ENCODE peak calls at places on chromosome 20, in seven cellular contexts. P is tibial nerve, A is prostate gland, F is RWPE2, L is GM23338, C is psoas muscle, I is PC-3. H is an unnamed sample.

GRCh38 chr20:37902504-37903313 is at the start of gene VSTM2L:
- DNase-seq in P (no peak), A (no peak), F (peak), L (peak), C (no peak), I (peak), H (no peak)

GRCh38 chr20:20393207-20393606 is 25.3 kb downstream of the INSM1 start:
- DNase-seq in P (no peak), A (no peak), F (no peak), L (no peak), C (no peak), I (no peak), H (no peak)

GRCh38 chr20:44215125-44215524 is 4.6 kb upstream of the OSER1 start:
- DNase-seq in P (peak), A (peak), F (no peak), L (peak), C (peak), I (peak), H (peak)

GRCh38 chr20:63394069-63394468 is 32.9 kb upstream of the CHRNA4 start:
- DNase-seq in P (no peak), A (no peak), F (no peak), L (peak), C (no peak), I (peak), H (no peak)

GRCh38 chr20:22925613-22925983 is 109.5 kb upstream of the SSTR4 start:
- DNase-seq in P (no peak), A (no peak), F (no peak), L (no peak), C (no peak), I (peak), H (no peak)

GRCh38 chr20:9112541-9113515 is 43.9 kb downstream of the PLCB4 start:
- DNase-seq in P (peak), A (peak), F (no peak), L (no peak), C (no peak), I (no peak), H (no peak)

GRCh38 chr20:11080776-11081406 is 407.1 kb upstream of the JAG1 start:
- DNase-seq in P (no peak), A (no peak), F (no peak), L (no peak), C (no peak), I (peak), H (no peak)

GRCh38 chr20:8356850-8357249 is 224.8 kb downstream of the PLCB1 start:
- DNase-seq in P (no peak), A (no peak), F (no peak), L (no peak), C (no peak), I (no peak), H (no peak)

GRCh38 chr20:42961771-42962170 is 227.9 kb downstream of the PTPRT start:
- DNase-seq in P (no peak), A (no peak), F (no peak), L (no peak), C (no peak), I (no peak), H (no peak)

GRCh38 chr20:49230575-49231211 is 11.5 kb downstream of the DDX27 start:
- DNase-seq in P (no peak), A (no peak), F (no peak), L (no peak), C (no peak), I (no peak), H (no peak)

GRCh38 chr20:57501461-57502330 is 23.2 kb downstream of the CTCFL start:
- DNase-seq in P (no peak), A (no peak), F (no peak), L (no peak), C (no peak), I (no peak), H (no peak)

GRCh38 chr20:44928595-44928994 is 18.7 kb downstream of the PABPC1L start:
- DNase-seq in P (no peak), A (no peak), F (peak), L (no peak), C (no peak), I (no peak), H (no peak)

GRCh38 chr20:12090920-12091319 is 173.2 kb downstream of the BTBD3 start:
- DNase-seq in P (no peak), A (no peak), F (no peak), L (no peak), C (no peak), I (peak), H (no peak)

GRCh38 chr20:12093062-12093796 is 175.5 kb downstream of the BTBD3 start:
- DNase-seq in P (no peak), A (no peak), F (no peak), L (no peak), C (no peak), I (peak), H (no peak)

GRCh38 chr20:12098411-12098810 is 180.7 kb downstream of the BTBD3 start:
- DNase-seq in P (no peak), A (no peak), F (no peak), L (no peak), C (no peak), I (no peak), H (no peak)

DNA sequence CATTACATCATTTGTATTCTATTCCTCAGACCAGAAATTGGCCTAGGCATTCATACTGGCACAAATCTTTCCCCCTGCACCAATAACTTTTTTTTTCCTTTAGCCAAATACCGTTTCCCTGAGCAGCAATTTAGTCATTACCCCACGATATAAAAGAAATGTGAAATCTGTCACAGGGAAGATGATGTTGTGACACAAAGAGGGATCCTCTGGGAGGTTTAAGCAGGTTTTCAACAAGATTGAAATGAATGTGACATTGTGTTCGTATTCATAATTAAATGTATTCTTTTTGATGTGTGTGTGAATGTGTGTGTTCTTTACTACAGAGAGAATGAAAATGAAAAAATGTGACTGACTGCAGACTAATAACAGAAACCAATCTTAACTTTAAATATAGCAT is 177.5 kb downstream of the BTBD3 start:
- DNase-seq in P (no peak), A (no peak), F (no peak), L (no peak), C (no peak), I (no peak), H (no peak)
- H3K27ac ChIP-seq in P (no peak), A (no peak), F (no peak), L (no peak), C (no peak), I (no peak), H (no peak)

GRCh38 chr20:55417797-55418196 is 587.5 kb downstream of the CBLN4 start:
- DNase-seq in P (no peak), A (no peak), F (no peak), L (no peak), C (no peak), I (no peak), H (no peak)

GRCh38 chr20:55415567-55416142 is 589.7 kb downstream of the CBLN4 start:
- DNase-seq in P (no peak), A (no peak), F (no peak), L (peak), C (no peak), I (peak), H (no peak)
- TF ChIP-seq CTCF in P (peak), A (peak), F (peak), L (no peak), C (no peak), I (peak), H (no peak)

DNA sequence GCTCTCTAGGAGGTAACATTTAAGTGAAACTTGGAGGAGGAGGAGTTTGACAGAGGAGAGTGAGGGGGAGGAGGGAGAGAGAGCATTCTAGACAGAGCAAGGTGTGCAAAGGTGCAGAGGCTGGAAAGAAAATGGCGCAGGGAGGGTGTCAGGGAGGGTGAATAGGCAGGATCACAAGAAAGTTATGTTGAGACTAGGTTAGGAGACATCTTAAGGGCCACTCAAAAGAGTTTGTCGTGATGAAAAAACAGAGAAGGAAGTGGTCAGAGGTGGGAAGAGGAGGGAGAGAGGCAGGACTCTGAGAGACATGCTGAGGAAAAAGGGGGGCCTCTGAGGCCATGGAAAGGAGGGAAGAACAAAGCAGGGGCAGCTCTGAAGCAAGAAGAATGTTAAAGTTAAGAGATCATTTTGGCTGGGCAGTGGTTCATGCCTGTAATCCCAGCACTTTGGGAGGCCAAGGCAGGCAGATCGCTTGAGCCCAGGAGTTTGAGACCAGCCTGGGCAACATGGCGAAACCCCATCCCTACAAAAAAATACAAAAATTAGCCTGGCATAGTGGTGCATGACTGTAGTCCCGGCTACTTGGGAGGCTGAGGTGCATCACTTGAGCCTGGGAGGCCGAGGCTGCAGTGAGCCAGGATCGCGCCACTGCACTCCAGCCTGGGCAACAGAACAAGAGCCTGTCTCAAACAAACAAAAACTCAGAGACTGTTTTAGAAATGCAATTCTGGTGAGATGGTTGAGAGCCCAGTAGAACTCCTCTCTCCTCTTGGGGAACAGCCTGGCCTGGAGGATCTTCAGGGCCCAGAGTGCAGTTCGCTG is 23.2 kb upstream of the FAM83C start:
- DNase-seq in P (no peak), A (no peak), F (no peak), L (no peak), C (no peak), I (no peak), H (no peak)
- H3K27ac ChIP-seq in P (no peak), A (no peak), F (peak), L (peak), C (peak), I (peak), H (no peak)

GRCh38 chr20:52060794-52061714 is 130.5 kb downstream of the ZFP64 start:
- DNase-seq in P (no peak), A (no peak), F (no peak), L (peak), C (no peak), I (peak), H (no peak)
- TF ChIP-seq CTCF in P (no peak), A (no peak), F (peak), L (peak), C (peak), I (peak), H (no peak)

GRCh38 chr20:46993465-46994095 is 98.9 kb downstream of the EYA2 start:
- DNase-seq in P (no peak), A (no peak), F (no peak), L (no peak), C (no peak), I (no peak), H (no peak)
- H3K27ac ChIP-seq in P (no peak), A (no peak), F (no peak), L (no peak), C (no peak), I (no peak), H (no peak)

DNA sequence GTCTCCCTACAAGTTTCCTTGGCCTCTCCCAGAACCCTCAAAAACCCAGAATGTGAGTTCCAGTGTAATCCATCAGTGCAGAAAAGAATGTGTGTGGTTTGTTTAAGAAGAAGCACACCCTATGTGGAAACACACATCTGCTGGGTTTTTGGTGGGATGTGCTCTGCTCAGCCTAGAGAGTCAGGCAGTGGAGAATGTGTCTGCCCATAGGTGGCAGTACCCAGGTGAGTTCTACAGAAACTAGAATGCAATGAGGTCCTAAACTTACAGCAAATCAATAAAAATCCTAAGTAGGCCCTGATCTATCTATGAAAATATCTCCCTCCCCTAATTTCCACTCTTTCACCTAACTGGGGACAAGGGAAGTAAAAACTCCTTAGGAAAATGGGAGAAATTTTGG is 437.3 kb downstream of the DHX35 start:
- DNase-seq in P (no peak), A (no peak), F (no peak), L (peak), C (no peak), I (no peak), H (no peak)
- TF ChIP-seq CTCF in P (no peak), A (no peak), F (peak), L (peak), C (no peak), I (no peak), H (no peak)

GRCh38 chr20:46332373-46333135 is 24.3 kb upstream of the CDH22 start:
- DNase-seq in P (no peak), A (no peak), F (no peak), L (no peak), C (no peak), I (no peak), H (no peak)
- H3K27ac ChIP-seq in P (no peak), A (no peak), F (no peak), L (no peak), C (no peak), I (no peak), H (no peak)

GRCh38 chr20:6180531-6180930 is 57.7 kb upstream of the FERMT1 start:
- DNase-seq in P (no peak), A (no peak), F (no peak), L (no peak), C (no peak), I (no peak), H (no peak)

GRCh38 chr20:6184086-6184485 is 61.3 kb upstream of the FERMT1 start:
- DNase-seq in P (no peak), A (no peak), F (no peak), L (peak), C (no peak), I (peak), H (no peak)

DNA sequence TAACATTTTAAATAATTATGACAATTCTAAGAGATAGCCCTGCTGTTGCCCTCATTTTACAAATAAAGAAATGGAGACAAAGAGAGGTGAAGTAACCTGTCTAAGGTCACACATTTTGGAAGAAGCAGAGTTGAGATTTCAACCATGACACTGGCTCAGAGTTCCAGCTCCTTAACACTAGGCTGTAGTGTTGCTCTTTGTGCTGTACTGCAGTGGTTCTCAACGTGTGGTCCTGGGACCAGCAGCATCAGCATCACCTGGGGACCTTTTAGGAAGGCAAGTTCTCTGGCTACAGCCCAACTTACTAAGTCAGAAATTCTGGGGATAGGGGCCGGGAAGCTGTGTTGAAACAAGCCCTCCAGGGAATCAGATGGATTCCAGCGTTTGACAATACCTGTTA is 62.4 kb upstream of the FERMT1 start:
- DNase-seq in P (no peak), A (no peak), F (no peak), L (peak), C (no peak), I (peak), H (no peak)
- TF ChIP-seq CTCF in P (no peak), A (no peak), F (peak), L (peak), C (no peak), I (peak), H (no peak)

GRCh38 chr20:17655865-17656489 is 26.1 kb downstream of the RRBP1 start:
- DNase-seq in P (no peak), A (no peak), F (peak), L (peak), C (peak), I (peak), H (no peak)
- H3K27ac ChIP-seq in P (no peak), A (no peak), F (no peak), L (peak), C (no peak), I (peak), H (no peak)

H was measured in CD4-positive, alpha-beta T cell.